ENCODE peak calls at places on chromosomes 7 and 10, in six cellular contexts. L is endodermal cell; T is endothelial cell of umbilical vein; J is endothelial cell; C is activated B cell treated with CpG ODN at 0.5 μM for 24 hours; O is CD4-positive, alpha-beta T cell. Q is an unnamed sample.

GRCh38 chr10:87504307-87504666 is 406 bp upstream of the MINPP1 start:
- DNase-seq in C (no peak), T (no peak), L (no peak), O (no peak), J (no peak), Q (no peak)

GRCh38 chr7:111012799-111013675 is 77.9 kb upstream of the LRRN3 start:
- DNase-seq in T (peak), J (no peak), C (no peak), L (no peak), O (peak), Q (peak)

GRCh38 chr10:101903827-101904520 is 60.4 kb upstream of the KCNIP2 start:
- DNase-seq in L (no peak), C (peak), J (no peak), T (no peak), O (no peak), Q (peak)

GRCh38 chr10:75072727-75073126 is 38.7 kb upstream of the SAMD8 start:
- DNase-seq in O (no peak), J (no peak), C (no peak), L (no peak), T (no peak), Q (no peak)

GRCh38 chr7:16063241-16063640 is 358.1 kb downstream of the CRPPA start:
- DNase-seq in J (no peak), O (no peak), L (no peak), C (no peak), T (peak), Q (no peak)

GRCh38 chr10:129541208-129541607 is 74.2 kb downstream of the MGMT start:
- DNase-seq in C (no peak), T (no peak), O (no peak), J (no peak), L (no peak), Q (no peak)

GRCh38 chr10:132628966-132629900 is 91.6 kb downstream of the INPP5A start:
- DNase-seq in O (no peak), C (no peak), T (no peak), J (no peak), L (no peak), Q (no peak)

GRCh38 chr7:51369746-51370145 is 53.1 kb upstream of the COBL start:
- DNase-seq in T (no peak), O (no peak), L (peak), C (no peak), J (peak), Q (no peak)

GRCh38 chr7:111098011-111098925 is 7.3 kb downstream of the LRRN3 start:
- DNase-seq in T (peak), L (peak), C (peak), J (peak), O (peak), Q (peak)

GRCh38 chr10:97629289-97629688 is 4.0 kb downstream of the MORN4 start:
- DNase-seq in T (no peak), C (no peak), L (no peak), J (no peak), O (no peak), Q (no peak)

GRCh38 chr10:97635577-97635976 is 2.3 kb upstream of the MORN4 start:
- DNase-seq in J (no peak), C (no peak), T (no peak), L (no peak), O (no peak), Q (no peak)

GRCh38 chr10:97632949-97633884 is at the start of gene MORN4:
- DNase-seq in C (peak), O (peak), L (peak), J (peak), T (peak), Q (peak)

GRCh38 chr10:97631098-97631497 is 2.2 kb downstream of the MORN4 start:
- DNase-seq in C (no peak), T (no peak), L (no peak), J (no peak), O (no peak), Q (no peak)

DNA sequence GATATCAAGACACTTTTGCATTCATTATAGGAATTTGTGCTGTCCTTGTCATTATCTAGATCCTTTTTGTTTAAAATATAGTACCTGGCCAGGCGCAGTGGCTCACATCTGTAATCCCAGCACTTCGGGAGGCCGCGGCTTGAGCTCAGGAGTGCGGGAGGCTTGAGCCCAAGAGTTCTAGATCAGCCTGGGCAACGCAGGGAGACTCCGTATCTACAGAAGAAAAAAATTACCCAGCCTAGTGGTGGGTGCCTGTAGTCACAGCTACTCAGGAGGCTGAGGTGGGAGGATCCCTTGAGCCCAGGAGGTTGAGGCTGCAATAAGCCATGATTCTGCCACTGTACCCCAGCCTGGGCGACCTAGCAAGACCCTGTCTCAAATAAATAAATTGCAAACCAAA is 621 bp upstream of the MORN4 start:
- DNase-seq in T (no peak), L (peak), J (no peak), O (no peak), C (no peak), Q (peak)
- TF ChIP-seq CTCF in T (no peak), L (peak), J (peak), O (no peak), C (no peak), Q (peak)

GRCh38 chr10:127679642-127680255 is 57.2 kb upstream of the FOXI2 start:
- DNase-seq in T (no peak), O (no peak), J (peak), L (peak), C (no peak), Q (no peak)
- TF ChIP-seq CTCF in T (peak), O (no peak), J (peak), L (peak), C (no peak), Q (no peak)

DNA sequence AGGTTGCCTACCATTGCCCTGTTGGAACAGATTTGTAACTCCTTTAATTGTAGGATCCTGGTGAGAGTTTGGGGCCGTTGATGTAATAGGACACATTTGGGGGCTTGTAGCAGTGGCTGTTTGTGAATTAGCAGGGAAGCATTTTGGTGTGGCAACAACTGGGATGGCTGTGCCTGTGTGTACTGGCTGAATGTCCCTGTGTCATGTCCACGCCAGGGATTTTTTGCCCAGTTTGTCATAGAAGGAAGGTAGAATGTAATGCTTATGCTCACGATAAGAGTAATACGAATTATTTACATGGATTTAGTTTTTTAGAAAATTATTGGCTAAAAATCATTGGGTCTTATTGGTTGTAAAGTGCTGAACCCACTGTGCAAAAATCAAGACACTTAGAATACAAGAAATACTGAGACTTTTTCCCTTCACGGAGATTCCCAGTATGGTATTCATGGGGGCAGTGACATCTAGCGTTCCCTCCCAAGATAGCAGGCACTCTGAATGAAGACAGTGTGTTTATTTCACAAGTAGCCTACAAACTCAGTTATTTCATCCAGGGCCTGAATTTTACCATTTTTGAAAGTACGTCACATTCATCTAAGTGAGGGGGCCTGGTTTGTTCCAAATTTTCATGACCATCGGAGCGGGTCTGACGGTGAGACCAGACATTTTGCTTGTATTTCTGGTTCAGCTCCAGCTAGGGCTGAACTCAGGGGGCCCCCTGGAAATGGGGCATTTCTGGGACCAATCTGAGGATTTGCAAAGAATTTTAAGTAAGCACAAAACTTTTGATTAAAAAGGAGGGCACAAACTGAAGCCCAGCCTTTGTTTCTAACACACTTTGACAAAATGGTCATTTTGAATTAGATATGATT is 74.7 kb downstream of the CACNB2 start:
- DNase-seq in C (no peak), T (peak), O (no peak), J (peak), L (peak), Q (peak)
- TF ChIP-seq CTCF in C (no peak), T (peak), O (peak), J (peak), L (peak), Q (peak)

GRCh38 chr7:27861747-27862146 is 121.8 kb downstream of the TAX1BP1 start:
- DNase-seq in L (no peak), C (no peak), J (no peak), O (no peak), T (no peak), Q (no peak)
- TF ChIP-seq CTCF in L (no peak), C (no peak), J (no peak), O (no peak), T (no peak), Q (no peak)

DNA sequence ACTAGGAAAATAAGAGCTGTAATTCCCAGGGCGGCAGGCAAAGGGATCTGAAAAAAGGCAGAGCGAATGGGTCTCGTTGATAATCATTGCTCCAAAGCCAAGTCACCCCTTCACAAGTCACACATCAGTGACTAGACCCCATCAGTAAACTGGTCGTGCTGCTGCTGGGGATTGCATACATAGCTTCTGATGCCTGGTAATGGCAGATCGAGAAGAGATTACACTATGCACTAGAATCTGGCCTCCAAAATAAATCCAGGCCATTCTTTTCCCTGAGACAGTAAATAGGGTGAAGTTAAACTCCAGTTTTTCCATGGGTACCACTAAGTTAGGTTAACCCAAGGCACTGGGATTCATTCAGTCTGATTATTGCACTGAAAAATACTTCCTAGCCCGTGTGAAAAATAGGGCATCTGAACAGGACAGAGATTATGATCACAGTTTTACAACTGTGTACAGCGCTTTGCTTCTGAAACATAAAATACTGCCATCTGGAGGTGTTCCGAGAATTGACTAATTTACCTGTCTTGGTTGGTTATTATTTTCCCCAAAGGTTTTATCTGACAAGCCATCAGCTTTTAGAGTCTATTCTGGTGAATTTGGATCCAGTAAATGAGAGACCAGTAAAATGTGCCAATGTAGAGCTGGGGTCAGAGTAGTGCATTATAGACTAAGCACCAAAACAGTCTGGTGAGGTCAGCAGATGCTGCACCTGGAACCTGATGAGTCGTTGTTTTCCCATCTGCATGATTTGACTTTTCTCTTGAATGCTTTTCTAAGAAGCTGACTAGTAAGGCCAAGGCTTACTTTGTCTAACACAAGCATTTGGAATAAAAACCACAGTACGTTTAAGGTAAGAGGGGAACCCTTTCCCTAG is 82.9 kb upstream of the AFAP1L2 start:
- DNase-seq in T (peak), C (no peak), O (no peak), J (no peak), L (no peak), Q (peak)
- TF ChIP-seq CTCF in T (no peak), C (no peak), O (no peak), J (no peak), L (peak), Q (peak)

DNA sequence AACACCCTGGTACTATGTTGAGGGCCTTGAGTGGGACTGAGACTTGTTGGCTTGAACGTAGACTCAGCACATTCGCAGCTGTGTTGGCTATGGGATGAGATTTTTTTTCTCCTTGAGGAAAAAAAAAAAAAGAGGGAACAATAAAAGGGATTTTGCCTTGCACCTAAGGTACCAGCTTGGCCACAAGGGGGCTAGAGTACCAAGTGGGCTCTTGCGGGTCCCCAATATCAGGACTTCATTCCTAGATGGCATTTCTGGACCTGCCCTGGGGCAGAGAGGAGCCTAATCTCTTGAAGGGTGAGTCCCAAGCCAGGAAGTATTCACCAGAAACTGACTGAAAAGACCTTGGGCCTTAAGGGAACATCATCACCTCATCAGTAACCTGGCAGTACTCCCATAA is 1083.6 kb upstream of the PHF14 start:
- DNase-seq in L (peak), J (no peak), T (no peak), C (no peak), O (no peak), Q (no peak)
- TF ChIP-seq CTCF in L (peak), J (peak), T (no peak), C (no peak), O (no peak), Q (no peak)

GRCh38 chr10:11794566-11794965 is 28.6 kb upstream of the PROSER2 start:
- DNase-seq in J (no peak), L (no peak), C (no peak), O (no peak), T (no peak), Q (no peak)
- TF ChIP-seq CTCF in J (no peak), L (no peak), C (no peak), O (no peak), T (no peak), Q (no peak)

DNA sequence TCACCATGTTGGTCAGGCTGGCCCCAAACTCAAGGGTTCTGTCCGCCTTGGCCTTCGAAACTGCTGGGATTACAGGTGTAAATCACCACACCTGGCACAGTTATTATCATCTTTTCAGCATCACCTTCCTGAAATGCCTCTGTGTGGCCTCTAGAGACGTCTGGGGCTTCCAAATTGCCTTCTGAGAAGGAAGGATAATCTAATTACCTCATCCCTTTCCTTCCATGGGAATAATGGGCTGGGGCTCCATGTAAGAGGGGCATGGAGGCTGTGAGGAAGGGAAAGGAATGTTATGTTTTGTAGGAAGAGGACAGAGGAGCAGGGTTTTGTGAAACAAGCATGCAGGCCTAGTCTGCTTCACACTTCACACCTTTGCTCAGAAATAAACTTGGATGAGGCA is 22.2 kb upstream of the PODXL start:
- DNase-seq in L (peak), O (no peak), C (no peak), J (no peak), T (no peak), Q (no peak)
- TF ChIP-seq CTCF in L (peak), O (no peak), C (no peak), J (no peak), T (no peak), Q (no peak)

DNA sequence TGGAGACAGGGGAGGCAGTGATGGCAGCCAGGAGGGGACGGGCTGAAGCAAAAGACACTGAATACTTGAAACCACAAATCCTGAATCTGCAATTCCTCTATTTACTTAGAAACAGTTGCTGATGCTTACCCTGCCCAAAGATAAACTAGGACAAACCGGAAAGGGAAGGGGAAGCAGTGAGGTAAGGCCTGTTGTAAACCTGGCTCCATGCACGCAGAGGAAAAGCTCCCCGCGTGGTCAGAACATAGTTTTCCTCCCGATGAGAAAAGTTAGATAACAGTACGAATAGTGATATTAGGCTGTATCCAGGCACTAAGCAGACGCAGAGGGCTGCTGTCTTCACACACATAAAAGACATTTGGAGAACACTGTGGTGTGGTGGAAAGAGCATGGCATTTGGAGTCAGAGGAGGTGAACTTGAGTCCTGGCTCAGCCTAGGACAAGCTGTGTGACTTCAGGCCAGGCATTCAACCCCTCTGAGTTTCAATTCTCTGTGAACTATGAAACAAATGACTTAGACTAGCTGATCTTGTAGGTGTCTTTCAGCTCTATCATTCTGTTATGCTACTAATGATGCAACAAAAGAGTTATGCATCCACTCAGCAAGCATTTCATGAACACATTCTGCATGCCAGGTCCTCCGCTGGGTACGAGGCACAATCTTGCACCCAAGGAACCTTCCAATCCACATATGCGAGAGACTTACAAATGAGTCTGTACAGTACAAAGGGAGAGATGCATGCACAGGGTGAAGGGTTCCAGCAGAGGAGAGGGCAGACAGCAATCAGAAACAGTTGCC is 80.9 kb downstream of the SORBS1 start:
- DNase-seq in O (no peak), C (no peak), L (peak), J (peak), T (peak), Q (no peak)
- TF ChIP-seq CTCF in O (no peak), C (no peak), L (peak), J (no peak), T (peak), Q (no peak)

GRCh38 chr10:5014936-5015335 is 11.3 kb upstream of the AKR1C2 start:
- DNase-seq in O (no peak), C (no peak), L (no peak), J (no peak), T (no peak), Q (no peak)
- TF ChIP-seq CTCF in O (no peak), C (no peak), L (peak), J (no peak), T (no peak), Q (no peak)

Q was measured in activated CD8-positive, alpha-beta T cell treated with anti-CD3 and anti-CD28 coated beads for 36 hours.